ENCODE peak calls at places on chromosomes 12 and 14, in ten cellular contexts. U is CD4-positive, alpha-beta T cell; G is uterus; X is astrocyte; W is sigmoid colon; K is neuronal stem cell; A is pancreas; F is colonic mucosa; Q is left lung; P is tibial nerve. T is an unnamed sample.

GRCh38 chr14:35402323-35403084 is 2.0 kb downstream of the NFKBIA start:
- DNase-seq in U (peak; percentile 39), G (peak; percentile 31), X (no peak), W (peak; percentile 79), K (no peak), A (no peak), F (peak; percentile 63), Q (peak; percentile 80), P (peak; percentile 24), T (no peak)

GRCh38 chr14:31229638-31230229 is 22.1 kb upstream of the HECTD1 start:
- DNase-seq in U (no peak), G (peak; percentile 19), X (peak; percentile 91), W (peak; percentile 78), K (peak; percentile 29), A (peak; percentile 76), F (peak; percentile 87), Q (no peak), P (peak; percentile 88), T (no peak)

GRCh38 chr14:23539209-23539866 is 12.2 kb downstream of the ZFHX2 start:
- DNase-seq in U (no peak), G (no peak), X (no peak), W (no peak), K (peak; percentile 78), A (no peak), F (no peak), Q (peak; percentile 35), P (no peak), T (peak; percentile 16)

GRCh38 chr12:101857043-101857558 is 20.3 kb upstream of the DRAM1 start:
- DNase-seq in U (no peak), G (no peak), X (peak; percentile 74), W (no peak), K (no peak), A (no peak), F (no peak), Q (no peak), P (peak; percentile 36), T (no peak)

GRCh38 chr12:130838951-130839769 is at the start of gene STX2:
- DNase-seq in U (peak; percentile 91), G (peak; percentile 84), X (peak; percentile 54), W (peak; percentile 93), K (peak; percentile 86), A (peak; percentile 93), F (peak; percentile 87), Q (peak; percentile 97), P (peak; percentile 80), T (peak; percentile 90)

GRCh38 chr12:11171953-11172675 is 1.1 kb downstream of the SMIM10L1 start:
- DNase-seq in U (no peak), G (no peak), X (peak; percentile 27), W (no peak), K (no peak), A (no peak), F (no peak), Q (no peak), P (no peak), T (no peak)

GRCh38 chr12:56694161-56694560 is 6.1 kb upstream of the PTGES3 start:
- DNase-seq in U (no peak), G (no peak), X (no peak), W (no peak), K (no peak), A (no peak), F (no peak), Q (no peak), P (no peak), T (no peak)

GRCh38 chr12:53485955-53486729 is 13.1 kb downstream of the MAP3K12 start:
- DNase-seq in U (no peak), G (peak; percentile 24), X (no peak), W (peak; percentile 62), K (no peak), A (no peak), F (no peak), Q (no peak), P (no peak), T (no peak)

GRCh38 chr12:120234643-120235368 is 30.7 kb downstream of the PXN start:
- DNase-seq in U (no peak), G (peak; percentile 88), X (peak; percentile 97), W (peak; percentile 97), K (no peak), A (peak; percentile 86), F (peak; percentile 74), Q (peak; percentile 89), P (peak; percentile 87), T (no peak)

GRCh38 chr12:12398026-12398859 is 41.4 kb downstream of the BORCS5 start:
- DNase-seq in U (no peak), G (peak; percentile 97), X (peak; percentile 98), W (peak; percentile 88), K (no peak), A (peak; percentile 53), F (no peak), Q (no peak), P (peak; percentile 79), T (no peak)

GRCh38 chr12:121712462-121713256 is at the start of gene TMEM120B:
- DNase-seq in U (peak; percentile 76), G (peak; percentile 80), X (peak; percentile 37), W (peak; percentile 93), K (peak; percentile 77), A (peak; percentile 89), F (peak; percentile 83), Q (peak; percentile 96), P (peak; percentile 62), T (peak; percentile 81)

GRCh38 chr12:27970981-27971489 is 1.5 kb downstream of the PTHLH start:
- DNase-seq in U (no peak), G (no peak), X (peak; percentile 30), W (no peak), K (no peak), A (no peak), F (no peak), Q (no peak), P (peak; percentile 33), T (no peak)

GRCh38 chr14:61452452-61452851 is 131.1 kb downstream of the PRKCH start:
- DNase-seq in U (peak; percentile 43), G (no peak), X (no peak), W (no peak), K (no peak), A (no peak), F (no peak), Q (no peak), P (no peak), T (no peak)

GRCh38 chr14:99382071-99382640 is 98.5 kb downstream of the SETD3 start:
- DNase-seq in U (no peak), G (no peak), X (no peak), W (no peak), K (no peak), A (no peak), F (no peak), Q (no peak), P (no peak), T (no peak)

GRCh38 chr14:74834682-74835392 is 41.1 kb downstream of the PROX2 start:
- DNase-seq in U (no peak), G (no peak), X (peak; percentile 48), W (no peak), K (no peak), A (no peak), F (no peak), Q (no peak), P (no peak), T (no peak)

DNA sequence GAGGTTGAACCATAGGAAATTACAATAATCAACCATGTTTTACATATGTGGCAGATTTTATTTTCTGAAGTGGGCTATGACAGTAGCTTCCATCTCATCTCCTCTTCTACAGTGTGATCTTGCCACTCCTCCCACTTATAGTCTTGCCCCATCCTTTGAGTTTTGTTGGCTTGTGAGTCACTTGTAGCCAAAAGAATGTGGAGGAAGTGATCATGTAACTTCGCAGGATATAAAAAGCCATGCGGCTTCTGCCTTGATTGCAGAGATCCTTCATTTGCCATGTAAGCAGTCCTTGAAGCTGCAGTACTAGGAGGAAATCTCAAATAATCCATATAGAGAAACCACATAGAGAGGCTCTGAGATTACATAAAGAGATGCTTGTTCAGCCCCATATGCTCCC is 13.7 kb upstream of the ZNF84 start:
- DNase-seq in U (no peak), G (no peak), X (no peak), W (no peak), K (no peak), A (no peak), F (no peak), Q (no peak), P (no peak), T (no peak)
- H3K9me3 ChIP-seq in U (peaks cover 83% of the 10 kb centered on the region), G (peaks cover 25% of the 10 kb centered on the region), X (peaks cover 10% of the 10 kb centered on the region), W (no peaks in the 10 kb centered on the region), K (peaks cover 13% of the 10 kb centered on the region), A (no peaks in the 10 kb centered on the region), F (peaks cover 5% of the 10 kb centered on the region), Q (peaks cover 97% of the 10 kb centered on the region), P (peaks cover 66% of the 10 kb centered on the region), T (peaks cover 25% of the 10 kb centered on the region)

DNA sequence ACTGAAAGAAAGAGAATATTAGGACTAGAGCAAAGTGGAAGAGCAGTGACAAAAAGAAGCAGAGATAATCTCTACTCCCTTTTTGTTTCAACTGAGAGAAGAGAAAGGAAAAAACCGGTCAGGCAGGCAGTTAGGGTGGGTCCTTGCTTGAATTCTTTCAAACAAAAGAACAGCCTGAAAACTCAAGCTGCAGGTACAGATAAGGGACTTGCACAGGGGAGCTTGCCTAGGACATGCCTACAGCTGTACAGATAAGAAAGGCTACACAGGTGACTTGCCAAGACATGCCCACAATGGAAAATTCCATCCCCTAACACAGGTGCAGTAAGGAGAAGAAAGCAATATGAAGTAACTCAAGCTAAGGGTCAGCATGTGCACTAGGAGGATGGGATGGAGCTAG is 532.2 kb upstream of the MIS18BP1 start:
- DNase-seq in U (no peak), G (no peak), X (no peak), W (no peak), K (no peak), A (no peak), F (peak; percentile 82), Q (no peak), P (no peak), T (no peak)
- H3K9me3 ChIP-seq in U (peaks cover 14% of the 10 kb centered on the region), G (peaks cover 11% of the 10 kb centered on the region), X (no peaks in the 10 kb centered on the region), W (peaks cover 3% of the 10 kb centered on the region), K (peaks cover 9% of the 10 kb centered on the region), A (no peaks in the 10 kb centered on the region), F (peaks cover 4% of the 10 kb centered on the region), Q (peaks cover 72% of the 10 kb centered on the region), P (peaks cover 4% of the 10 kb centered on the region), T (peaks cover 3% of the 10 kb centered on the region)

DNA sequence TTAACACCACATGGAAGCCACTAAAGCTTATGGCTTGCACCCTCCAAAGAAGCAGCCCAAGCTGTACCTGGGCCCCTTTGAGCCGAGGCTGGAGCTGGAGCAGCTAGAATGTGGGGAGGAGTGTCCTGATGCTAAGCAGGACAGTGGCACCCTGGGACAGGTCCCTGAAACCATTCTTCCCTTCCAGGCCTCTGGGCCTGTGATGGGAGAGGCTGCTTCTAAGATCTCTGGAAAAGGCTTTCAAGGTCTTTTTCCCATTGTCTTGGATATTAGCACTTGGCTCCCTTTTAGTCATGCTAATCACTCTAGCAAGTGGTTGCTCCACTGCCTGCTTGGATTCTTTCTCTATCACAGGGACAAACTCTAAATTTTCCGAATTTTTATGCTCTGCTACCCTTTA is 40.9 kb downstream of the OSBPL8 start:
- DNase-seq in U (no peak), G (no peak), X (no peak), W (no peak), K (no peak), A (no peak), F (no peak), Q (no peak), P (no peak), T (no peak)
- H3K9me3 ChIP-seq in U (no peaks in the 10 kb centered on the region), G (no peaks in the 10 kb centered on the region), X (no peaks in the 10 kb centered on the region), W (no peaks in the 10 kb centered on the region), K (peaks cover 12% of the 10 kb centered on the region), A (no peaks in the 10 kb centered on the region), F (no peaks in the 10 kb centered on the region), Q (peaks cover 1% of the 10 kb centered on the region), P (no peaks in the 10 kb centered on the region), T (no peaks in the 10 kb centered on the region)

DNA sequence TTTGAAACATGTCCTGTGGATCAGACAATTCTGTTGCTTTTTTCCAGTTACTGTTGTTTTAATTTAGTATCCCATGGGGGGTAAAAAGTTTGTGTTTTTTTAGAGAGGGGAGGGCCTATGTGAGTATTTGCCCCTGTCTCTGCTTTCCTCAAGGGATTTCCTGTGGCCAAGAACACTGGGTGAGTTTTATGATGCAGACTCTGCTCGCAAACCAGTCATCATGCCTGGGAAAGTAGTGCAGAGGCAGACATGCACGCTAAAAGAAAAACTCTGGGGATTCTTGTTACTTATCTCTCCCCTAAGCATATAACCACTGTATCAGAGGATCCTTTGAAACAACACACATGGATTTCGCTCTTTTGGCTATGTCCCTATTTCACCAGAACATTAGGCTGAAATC is 1845.7 kb upstream of the SEL1L start:
- DNase-seq in U (no peak), G (no peak), X (no peak), W (no peak), K (no peak), A (no peak), F (no peak), Q (no peak), P (no peak), T (no peak)
- H3K9me3 ChIP-seq in U (no peaks in the 10 kb centered on the region), G (no peaks in the 10 kb centered on the region), X (no peaks in the 10 kb centered on the region), W (no peaks in the 10 kb centered on the region), K (no peaks in the 10 kb centered on the region), A (no peaks in the 10 kb centered on the region), F (no peaks in the 10 kb centered on the region), Q (peaks cover 1% of the 10 kb centered on the region), P (no peaks in the 10 kb centered on the region), T (no peaks in the 10 kb centered on the region)

T was measured in T-helper 17 cell.